ENCODE peak calls at places on chromosome 5, in five cellular contexts. H is DMS153; X is ELF-1; M is stimulated activated CD8-positive, alpha-beta memory T cell treated with anti-CD3 and anti-CD28 coated beads, Interleukin-4, amount 100 ng/mL, for 24 hours; V is RPMI7951. R is an unnamed sample.

GRCh38 chr5:52334367-52334766 is 453.3 kb upstream of the ITGA1 start:
- DNase-seq in H (no peak), V (no peak), X (peak; percentile 24), M (no peak), R (no peak)

GRCh38 chr5:74044936-74045335 is 418.9 kb downstream of the ARHGEF28 start:
- DNase-seq in M (no peak), X (no peak), H (no peak), V (peak; percentile 33), R (no peak)

GRCh38 chr5:51987679-51988209 is 604.5 kb downstream of the ISL1 start:
- DNase-seq in X (no peak), V (no peak), H (no peak), M (no peak), R (no peak)

GRCh38 chr5:6632324-6632930 is 417 bp downstream of the NSUN2 start:
- DNase-seq in X (no peak), V (peak; percentile 42), H (no peak), M (no peak), R (peak; percentile 49)

GRCh38 chr5:132822650-132823480 is 7.6 kb downstream of the SHROOM1 start:
- DNase-seq in X (peak; percentile 94), H (no peak), M (no peak), V (no peak), R (no peak)

GRCh38 chr5:71904852-71905251 is 185.8 kb downstream of the CARTPT start:
- DNase-seq in M (no peak), X (no peak), H (no peak), V (no peak), R (no peak)

GRCh38 chr5:15717002-15717401 is 217.0 kb downstream of the FBXL7 start:
- DNase-seq in M (no peak), V (no peak), H (no peak), X (peak; percentile 18), R (no peak)

GRCh38 chr5:173963867-173964429 is 25.0 kb upstream of the C5orf47 start:
- DNase-seq in V (peak; percentile 66), X (peak; percentile 67), H (peak; percentile 87), M (no peak), R (no peak)

GRCh38 chr5:59744531-59744992 is 149.0 kb downstream of the PDE4D start:
- DNase-seq in V (peak; percentile 56), H (peak; percentile 5), M (no peak), X (no peak), R (no peak)

GRCh38 chr5:137728048-137728447 is 7.8 kb downstream of the KLHL3 start:
- DNase-seq in V (no peak), M (no peak), H (no peak), X (no peak), R (no peak)

GRCh38 chr5:113202904-113203716 is 226.5 kb downstream of the DCP2 start:
- DNase-seq in H (no peak), V (peak; percentile 85), X (peak; percentile 92), M (no peak), R (no peak)

GRCh38 chr5:77770293-77771005 is 5.7 kb downstream of the TBCA start:
- DNase-seq in X (no peak), V (peak; percentile 5), H (no peak), M (no peak), R (no peak)

GRCh38 chr5:87195616-87196015 is 72.1 kb upstream of the RASA1 start:
- DNase-seq in V (peak; percentile 12), H (no peak), M (no peak), X (no peak), R (no peak)

GRCh38 chr5:472076-472655 is 29.2 kb downstream of the EXOC3 start:
- DNase-seq in X (no peak), M (no peak), H (no peak), V (no peak), R (no peak)

GRCh38 chr5:172658391-172658790 is 17.3 kb downstream of the NEURL1B start:
- DNase-seq in V (no peak), X (no peak), H (no peak), M (no peak), R (no peak)

GRCh38 chr5:180012316-180012715 is 59.2 kb downstream of the RNF130 start:
- DNase-seq in M (no peak), X (no peak), H (no peak), V (no peak), R (no peak)

GRCh38 chr5:172156541-172156994 is 31.5 kb downstream of the STK10 start:
- DNase-seq in H (no peak), X (no peak), V (no peak), M (no peak), R (no peak)

GRCh38 chr5:1815881-1816292 is 14.7 kb downstream of the NDUFS6 start:
- DNase-seq in X (no peak), M (no peak), V (no peak), H (no peak), R (no peak)

GRCh38 chr5:61423487-61424157 is 91.6 kb downstream of the ZSWIM6 start:
- DNase-seq in V (no peak), M (no peak), H (no peak), X (no peak), R (no peak)

GRCh38 chr5:7592910-7593309 is 197.0 kb downstream of the ADCY2 start:
- DNase-seq in X (peak; percentile 14), M (no peak), V (no peak), H (no peak), R (no peak)

GRCh38 chr5:161030219-161030618 is 178.2 kb upstream of the ATP10B start:
- DNase-seq in M (no peak), X (no peak), V (no peak), H (no peak), R (no peak)

GRCh38 chr5:43634621-43635020 is 31.6 kb downstream of the NNT start:
- DNase-seq in M (no peak), X (no peak), H (no peak), V (no peak), R (no peak)

GRCh38 chr5:73437126-73438047 is 11.2 kb downstream of the FOXD1 start:
- DNase-seq in M (no peak), H (peak; percentile 14), V (peak; percentile 39), X (peak; percentile 88), R (no peak)

GRCh38 chr5:43065384-43066230 is 25.5 kb upstream of the ANXA2R start:
- DNase-seq in V (peak; percentile 66), M (no peak), H (peak; percentile 30), X (no peak), R (peak; percentile 38)

GRCh38 chr5:102975040-102975439 is 144.9 kb downstream of the GIN1 start:
- DNase-seq in V (no peak), H (no peak), X (no peak), M (no peak), R (no peak)

GRCh38 chr5:133236541-133236951 is 184.7 kb downstream of the HSPA4 start:
- DNase-seq in H (no peak), M (no peak), V (no peak), X (peak; percentile 18), R (no peak)

GRCh38 chr5:178551059-178551458 is 39.1 kb downstream of the COL23A1 start:
- DNase-seq in X (no peak), H (no peak), V (peak; percentile 23), M (no peak), R (no peak)

GRCh38 chr5:93208156-93208895 is 372.7 kb downstream of the NR2F1-AS1 start:
- DNase-seq in H (no peak), X (no peak), M (no peak), V (no peak), R (no peak)

GRCh38 chr5:4206127-4206526 is 610.5 kb downstream of the IRX1 start:
- DNase-seq in M (no peak), X (peak; percentile 87), V (no peak), H (no peak), R (no peak)

GRCh38 chr5:176955895-176956294 is 50.7 kb downstream of the UIMC1 start:
- DNase-seq in X (no peak), H (no peak), V (no peak), M (no peak), R (no peak)

GRCh38 chr5:122458278-122458872 is 146.3 kb downstream of the SNCAIP start:
- DNase-seq in M (no peak), X (no peak), H (peak; percentile 4), V (peak; percentile 9), R (no peak)

GRCh38 chr5:83029912-83030311 is 47.3 kb downstream of the TMEM167A start:
- DNase-seq in M (no peak), X (no peak), V (peak; percentile 55), H (no peak), R (no peak)

GRCh38 chr5:111628901-111629300 is 116.6 kb upstream of the STARD4 start:
- DNase-seq in V (no peak), H (no peak), X (no peak), M (no peak), R (no peak)

GRCh38 chr5:37248387-37248969 is 698 bp downstream of the CPLANE1 start:
- DNase-seq in V (peak; percentile 15), M (no peak), H (no peak), X (peak; percentile 8), R (no peak)

R was measured in GDM1.